ENCODE peak calls at places on chromosomes 5 and 9, in five cellular contexts. One of them, this sample, is unnamed.

GRCh38 chr5:6704361-6704851 is 8.8 kb upstream of the TENT4A start:
- DNase-seq in B cell: no peak
- DNase-seq in cardiac muscle cell: peak
- DNase-seq in HCT116: no peak
- DNase-seq in CD4-positive, alpha-beta T cell: no peak
- DNase-seq in this sample: no peak

GRCh38 chr9:116342071-116342470 is 188.5 kb downstream of the PAPPA start:
- DNase-seq in B cell: no peak
- DNase-seq in cardiac muscle cell: no peak
- DNase-seq in HCT116: no peak
- DNase-seq in CD4-positive, alpha-beta T cell: no peak
- DNase-seq in this sample: no peak

GRCh38 chr9:114117614-114117995 is 18.5 kb upstream of the KIF12 start:
- DNase-seq in B cell: no peak
- DNase-seq in cardiac muscle cell: no peak
- DNase-seq in HCT116: no peak
- DNase-seq in CD4-positive, alpha-beta T cell: no peak
- DNase-seq in this sample: no peak

GRCh38 chr5:34062419-34062818 is 19.4 kb upstream of the C1QTNF3 start:
- DNase-seq in B cell: no peak
- DNase-seq in cardiac muscle cell: peak
- DNase-seq in HCT116: no peak
- DNase-seq in CD4-positive, alpha-beta T cell: no peak
- DNase-seq in this sample: no peak

GRCh38 chr5:66442951-66443445 is 153.2 kb upstream of the MAST4 start:
- DNase-seq in B cell: no peak
- DNase-seq in cardiac muscle cell: peak
- DNase-seq in HCT116: no peak
- DNase-seq in CD4-positive, alpha-beta T cell: no peak
- DNase-seq in this sample: no peak

GRCh38 chr5:37776826-37777225 is 63.0 kb downstream of the GDNF start:
- DNase-seq in B cell: no peak
- DNase-seq in cardiac muscle cell: peak
- DNase-seq in HCT116: no peak
- DNase-seq in CD4-positive, alpha-beta T cell: no peak
- DNase-seq in this sample: no peak

GRCh38 chr5:83097582-83098265 is 20.4 kb downstream of the XRCC4 start:
- DNase-seq in B cell: no peak
- DNase-seq in cardiac muscle cell: peak
- DNase-seq in HCT116: no peak
- DNase-seq in CD4-positive, alpha-beta T cell: no peak
- DNase-seq in this sample: no peak

GRCh38 chr5:57844410-57844809 is 361.8 kb upstream of the ACTBL2 start:
- DNase-seq in B cell: no peak
- DNase-seq in cardiac muscle cell: no peak
- DNase-seq in HCT116: no peak
- DNase-seq in CD4-positive, alpha-beta T cell: no peak
- DNase-seq in this sample: no peak

GRCh38 chr5:120499876-120500275 is 35.8 kb downstream of the PRR16 start:
- DNase-seq in B cell: no peak
- DNase-seq in cardiac muscle cell: no peak
- DNase-seq in HCT116: no peak
- DNase-seq in CD4-positive, alpha-beta T cell: no peak
- DNase-seq in this sample: no peak

GRCh38 chr9:84975926-84976325 is 306.4 kb downstream of the NTRK2 start:
- DNase-seq in B cell: no peak
- DNase-seq in cardiac muscle cell: no peak
- DNase-seq in HCT116: no peak
- DNase-seq in CD4-positive, alpha-beta T cell: no peak
- DNase-seq in this sample: no peak

GRCh38 chr5:132435891-132436290 is 54.7 kb downstream of the IRF1 start:
- DNase-seq in B cell: no peak
- DNase-seq in cardiac muscle cell: no peak
- DNase-seq in HCT116: no peak
- DNase-seq in CD4-positive, alpha-beta T cell: no peak
- DNase-seq in this sample: no peak

GRCh38 chr5:169728-170094 is 21.6 kb upstream of the LRRC14B start:
- DNase-seq in B cell: no peak
- DNase-seq in cardiac muscle cell: no peak
- DNase-seq in HCT116: no peak
- DNase-seq in CD4-positive, alpha-beta T cell: no peak
- DNase-seq in this sample: no peak

GRCh38 chr9:120038342-120038741 is 541.6 kb downstream of the CDK5RAP2 start:
- DNase-seq in B cell: no peak
- DNase-seq in cardiac muscle cell: no peak
- DNase-seq in HCT116: no peak
- DNase-seq in CD4-positive, alpha-beta T cell: no peak
- DNase-seq in this sample: no peak

GRCh38 chr5:156799171-156799570 is 50.9 kb upstream of the PPP1R2B start:
- DNase-seq in B cell: no peak
- DNase-seq in cardiac muscle cell: no peak
- DNase-seq in HCT116: no peak
- DNase-seq in CD4-positive, alpha-beta T cell: no peak
- DNase-seq in this sample: no peak

GRCh38 chr5:76818844-76819831 is at the start of gene F2RL1:
- DNase-seq in B cell: peak
- DNase-seq in cardiac muscle cell: peak
- DNase-seq in HCT116: peak
- DNase-seq in CD4-positive, alpha-beta T cell: peak
- DNase-seq in this sample: peak

GRCh38 chr5:16461782-16462181 is 3.8 kb downstream of the ZNF622 start:
- DNase-seq in B cell: no peak
- DNase-seq in cardiac muscle cell: peak
- DNase-seq in HCT116: no peak
- DNase-seq in CD4-positive, alpha-beta T cell: no peak
- DNase-seq in this sample: no peak

GRCh38 chr9:98231770-98232478 is 23.5 kb downstream of the TBC1D2 start:
- DNase-seq in B cell: no peak
- DNase-seq in cardiac muscle cell: peak
- DNase-seq in HCT116: no peak
- DNase-seq in CD4-positive, alpha-beta T cell: no peak
- DNase-seq in this sample: no peak

GRCh38 chr9:70438341-70438924 is 24.0 kb upstream of the KLF9 start:
- DNase-seq in B cell: no peak
- DNase-seq in cardiac muscle cell: peak
- DNase-seq in HCT116: peak
- DNase-seq in CD4-positive, alpha-beta T cell: no peak
- DNase-seq in this sample: no peak

GRCh38 chr9:4769321-4770080 is 23.2 kb upstream of the RCL1 start:
- DNase-seq in B cell: no peak
- DNase-seq in cardiac muscle cell: peak
- DNase-seq in HCT116: no peak
- DNase-seq in CD4-positive, alpha-beta T cell: no peak
- DNase-seq in this sample: no peak

GRCh38 chr9:82202808-82203207 is 214.2 kb downstream of the SPATA31D1 start:
- DNase-seq in B cell: no peak
- DNase-seq in cardiac muscle cell: peak
- DNase-seq in HCT116: no peak
- DNase-seq in CD4-positive, alpha-beta T cell: no peak
- DNase-seq in this sample: no peak

GRCh38 chr5:126074538-126074937 is 348.7 kb upstream of the GRAMD2B start:
- DNase-seq in B cell: no peak
- DNase-seq in cardiac muscle cell: no peak
- DNase-seq in HCT116: no peak
- DNase-seq in CD4-positive, alpha-beta T cell: no peak
- DNase-seq in this sample: no peak

GRCh38 chr9:132020845-132021510 is 58.7 kb downstream of the MED27 start:
- DNase-seq in B cell: no peak
- DNase-seq in cardiac muscle cell: no peak
- DNase-seq in HCT116: no peak
- DNase-seq in CD4-positive, alpha-beta T cell: no peak
- DNase-seq in this sample: no peak

GRCh38 chr9:112180387-112180881 is 5.3 kb upstream of the SUSD1 start:
- DNase-seq in B cell: no peak
- DNase-seq in cardiac muscle cell: no peak
- DNase-seq in HCT116: no peak
- DNase-seq in CD4-positive, alpha-beta T cell: peak
- DNase-seq in this sample: no peak

GRCh38 chr5:109476292-109476691 is 66.5 kb upstream of the PJA2 start:
- DNase-seq in B cell: no peak
- DNase-seq in cardiac muscle cell: no peak
- DNase-seq in HCT116: no peak
- DNase-seq in CD4-positive, alpha-beta T cell: no peak
- DNase-seq in this sample: no peak

GRCh38 chr5:137858223-137858916 is 9.3 kb upstream of the MYOT start:
- DNase-seq in B cell: peak
- DNase-seq in cardiac muscle cell: peak
- DNase-seq in HCT116: no peak
- DNase-seq in CD4-positive, alpha-beta T cell: no peak
- DNase-seq in this sample: no peak

GRCh38 chr5:120134944-120135343 is 329.2 kb upstream of the PRR16 start:
- DNase-seq in B cell: no peak
- DNase-seq in cardiac muscle cell: no peak
- DNase-seq in HCT116: no peak
- DNase-seq in CD4-positive, alpha-beta T cell: no peak
- DNase-seq in this sample: no peak

GRCh38 chr9:4174781-4175180 is 125.1 kb downstream of the GLIS3 start:
- DNase-seq in B cell: no peak
- DNase-seq in cardiac muscle cell: no peak
- DNase-seq in HCT116: no peak
- DNase-seq in CD4-positive, alpha-beta T cell: no peak
- DNase-seq in this sample: no peak

GRCh38 chr5:180636016-180636402 is 13.4 kb downstream of the FLT4 start:
- DNase-seq in B cell: no peak
- DNase-seq in cardiac muscle cell: no peak
- DNase-seq in HCT116: no peak
- DNase-seq in CD4-positive, alpha-beta T cell: no peak
- DNase-seq in this sample: no peak

GRCh38 chr9:33155393-33155792 is 11.7 kb downstream of the B4GALT1 start:
- DNase-seq in B cell: no peak
- DNase-seq in cardiac muscle cell: no peak
- DNase-seq in HCT116: no peak
- DNase-seq in CD4-positive, alpha-beta T cell: no peak
- DNase-seq in this sample: no peak

GRCh38 chr5:106822851-106823250 is 847.9 kb downstream of the EFNA5 start:
- DNase-seq in B cell: no peak
- DNase-seq in cardiac muscle cell: no peak
- DNase-seq in HCT116: no peak
- DNase-seq in CD4-positive, alpha-beta T cell: no peak
- DNase-seq in this sample: no peak

GRCh38 chr5:135245521-135246499 is 153.2 kb downstream of the MACROH2A1 start:
- DNase-seq in B cell: no peak
- DNase-seq in cardiac muscle cell: peak
- DNase-seq in HCT116: no peak
- DNase-seq in CD4-positive, alpha-beta T cell: no peak
- DNase-seq in this sample: no peak
- TF ChIP-seq CTCF in B cell: no peak
- TF ChIP-seq CTCF in cardiac muscle cell: no peak
- TF ChIP-seq CTCF in HCT116: no peak
- TF ChIP-seq CTCF in CD4-positive, alpha-beta T cell: no peak
- TF ChIP-seq CTCF in this sample: no peak

DNA sequence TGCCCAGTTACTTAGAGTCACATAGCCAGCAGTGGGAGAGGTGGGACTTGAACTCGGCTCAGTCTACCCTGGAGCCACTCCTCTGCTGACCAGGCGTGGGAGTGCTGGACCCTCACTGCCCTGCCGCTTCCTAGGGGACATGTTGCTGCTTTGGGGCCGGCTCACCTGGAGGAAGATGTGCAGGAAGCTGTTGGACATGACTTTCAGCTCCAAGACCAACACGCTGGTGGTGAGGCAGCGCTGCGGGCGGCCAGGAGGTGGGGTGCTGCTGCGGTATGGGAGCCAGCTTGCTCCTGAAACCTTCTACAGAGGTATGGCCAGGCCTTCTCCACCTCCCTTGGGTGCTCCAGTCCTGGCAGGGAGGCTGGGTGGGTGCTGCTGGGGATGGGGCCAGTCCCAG is 3.4 kb upstream of the CACFD1 start:
- DNase-seq in B cell: no peak
- DNase-seq in cardiac muscle cell: no peak
- DNase-seq in HCT116: no peak
- DNase-seq in CD4-positive, alpha-beta T cell: no peak
- DNase-seq in this sample: no peak
- TF ChIP-seq CTCF in B cell: no peak
- TF ChIP-seq CTCF in cardiac muscle cell: no peak
- TF ChIP-seq CTCF in HCT116: peak
- TF ChIP-seq CTCF in CD4-positive, alpha-beta T cell: no peak
- TF ChIP-seq CTCF in this sample: no peak

GRCh38 chr5:44935262-44935661 is 126.5 kb downstream of the MRPS30 start:
- DNase-seq in B cell: no peak
- DNase-seq in cardiac muscle cell: no peak
- DNase-seq in HCT116: peak
- DNase-seq in CD4-positive, alpha-beta T cell: no peak
- DNase-seq in this sample: no peak
- TF ChIP-seq CTCF in B cell: no peak
- TF ChIP-seq CTCF in cardiac muscle cell: no peak
- TF ChIP-seq CTCF in HCT116: peak
- TF ChIP-seq CTCF in CD4-positive, alpha-beta T cell: no peak
- TF ChIP-seq CTCF in this sample: no peak

GRCh38 chr5:27124590-27124989 is 86.2 kb upstream of the CDH9 start:
- DNase-seq in B cell: no peak
- DNase-seq in cardiac muscle cell: peak
- DNase-seq in HCT116: no peak
- DNase-seq in CD4-positive, alpha-beta T cell: no peak
- DNase-seq in this sample: no peak
- TF ChIP-seq CTCF in B cell: no peak
- TF ChIP-seq CTCF in cardiac muscle cell: peak
- TF ChIP-seq CTCF in HCT116: no peak
- TF ChIP-seq CTCF in CD4-positive, alpha-beta T cell: no peak
- TF ChIP-seq CTCF in this sample: no peak

DNA sequence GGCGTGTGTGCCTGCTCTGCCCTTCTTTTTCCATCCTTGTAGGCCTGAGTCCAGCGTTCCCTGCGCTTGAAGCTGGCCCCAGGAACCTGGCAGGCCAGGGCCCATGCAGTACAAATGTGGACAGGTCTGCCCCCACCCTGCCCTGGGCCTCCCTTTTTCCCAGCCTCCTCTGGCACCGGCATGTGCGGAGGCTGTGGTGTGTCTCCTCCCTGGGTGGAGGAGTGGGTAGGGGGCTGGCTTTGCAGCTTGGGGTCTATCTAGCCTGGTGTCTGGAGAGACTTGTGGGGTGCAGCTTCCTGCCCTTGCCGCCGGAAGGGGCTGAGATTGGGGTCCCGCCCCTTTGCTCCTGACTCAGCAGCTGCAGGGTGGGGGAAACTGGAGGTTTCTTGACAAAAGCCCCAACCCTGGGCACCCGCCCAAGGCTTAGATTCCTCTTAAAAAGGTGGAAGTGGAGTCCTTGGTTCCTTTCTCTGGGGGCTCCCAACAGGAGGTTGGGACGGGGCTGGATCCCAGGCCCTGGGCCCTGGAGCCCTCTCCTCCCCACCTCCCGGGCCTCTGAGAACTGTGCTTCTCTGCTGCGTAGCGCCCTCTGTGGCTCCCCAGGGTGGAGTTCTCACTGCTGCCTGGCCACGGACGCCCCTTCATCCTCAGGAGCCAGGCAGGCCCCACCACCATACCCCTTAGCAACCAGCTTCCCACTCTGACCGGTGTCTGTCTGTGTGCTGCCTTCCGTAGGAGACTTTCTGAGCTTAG is 18.0 kb downstream of the RXRA start:
- DNase-seq in B cell: peak
- DNase-seq in cardiac muscle cell: peak
- DNase-seq in HCT116: no peak
- DNase-seq in CD4-positive, alpha-beta T cell: no peak
- DNase-seq in this sample: no peak
- TF ChIP-seq CTCF in B cell: no peak
- TF ChIP-seq CTCF in cardiac muscle cell: peak
- TF ChIP-seq CTCF in HCT116: peak
- TF ChIP-seq CTCF in CD4-positive, alpha-beta T cell: no peak
- TF ChIP-seq CTCF in this sample: no peak

This sample was measured in omental fat pad.